ENCODE peak calls at places on chromosomes 2 and 18, in four cellular contexts. One of them, this sample, is unnamed. For H3K4me1, the result is how much of the 10 kb centered on the place peaks cover.

GRCh38 chr2:134778372-134778771 is 59.6 kb upstream of the TMEM163 start:
- DNase-seq in uterus: no peak
- DNase-seq in CD8-positive, alpha-beta memory T cell: no peak
- DNase-seq in body of pancreas: peak
- DNase-seq in this sample: no peak

GRCh38 chr18:50862401-50862800 is 16.5 kb upstream of the ME2 start:
- DNase-seq in uterus: no peak
- DNase-seq in CD8-positive, alpha-beta memory T cell: no peak
- DNase-seq in body of pancreas: peak
- DNase-seq in this sample: no peak

GRCh38 chr2:202102425-202103005 is 29.5 kb downstream of the KIAA2012 start:
- DNase-seq in uterus: no peak
- DNase-seq in CD8-positive, alpha-beta memory T cell: no peak
- DNase-seq in body of pancreas: no peak
- DNase-seq in this sample: no peak

GRCh38 chr18:33928226-33928625 is 296.5 kb downstream of the NOL4 start:
- DNase-seq in uterus: no peak
- DNase-seq in CD8-positive, alpha-beta memory T cell: no peak
- DNase-seq in body of pancreas: no peak
- DNase-seq in this sample: no peak

GRCh38 chr2:168849610-168850009 is 40.6 kb downstream of the SPC25 start:
- DNase-seq in uterus: no peak
- DNase-seq in CD8-positive, alpha-beta memory T cell: no peak
- DNase-seq in body of pancreas: peak
- DNase-seq in this sample: no peak

GRCh38 chr2:201259216-201259615 is 1.1 kb upstream of the CASP8 start:
- DNase-seq in uterus: no peak
- DNase-seq in CD8-positive, alpha-beta memory T cell: no peak
- DNase-seq in body of pancreas: no peak
- DNase-seq in this sample: no peak

GRCh38 chr2:204010611-204011560 is 74.3 kb downstream of the ICOS start:
- DNase-seq in uterus: no peak
- DNase-seq in CD8-positive, alpha-beta memory T cell: no peak
- DNase-seq in body of pancreas: no peak
- DNase-seq in this sample: no peak

GRCh38 chr2:20491739-20492531 is 45.1 kb downstream of the RHOB start:
- DNase-seq in uterus: no peak
- DNase-seq in CD8-positive, alpha-beta memory T cell: no peak
- DNase-seq in body of pancreas: no peak
- DNase-seq in this sample: no peak

GRCh38 chr2:133431289-133431688 is 137.0 kb downstream of the NCKAP5 start:
- DNase-seq in uterus: no peak
- DNase-seq in CD8-positive, alpha-beta memory T cell: no peak
- DNase-seq in body of pancreas: no peak
- DNase-seq in this sample: no peak

GRCh38 chr2:99101697-99102096 is 39.8 kb upstream of the C2orf15 start:
- DNase-seq in uterus: no peak
- DNase-seq in CD8-positive, alpha-beta memory T cell: no peak
- DNase-seq in body of pancreas: no peak
- DNase-seq in this sample: no peak

GRCh38 chr2:196849895-196850294 is 40.7 kb upstream of the C2orf66 start:
- DNase-seq in uterus: no peak
- DNase-seq in CD8-positive, alpha-beta memory T cell: no peak
- DNase-seq in body of pancreas: peak
- DNase-seq in this sample: no peak

GRCh38 chr2:239025081-239025801 is 177.4 kb downstream of the TWIST2 start:
- DNase-seq in uterus: no peak
- DNase-seq in CD8-positive, alpha-beta memory T cell: no peak
- DNase-seq in body of pancreas: no peak
- DNase-seq in this sample: peak

GRCh38 chr2:54603357-54603756 is 120.1 kb upstream of the EML6 start:
- DNase-seq in uterus: no peak
- DNase-seq in CD8-positive, alpha-beta memory T cell: no peak
- DNase-seq in body of pancreas: no peak
- DNase-seq in this sample: no peak

GRCh38 chr2:174826051-174826450 is 61.8 kb upstream of the CHRNA1 start:
- DNase-seq in uterus: no peak
- DNase-seq in CD8-positive, alpha-beta memory T cell: no peak
- DNase-seq in body of pancreas: no peak
- DNase-seq in this sample: no peak

GRCh38 chr2:222452422-222452950 is 28.1 kb downstream of the SGPP2 start:
- DNase-seq in uterus: peak
- DNase-seq in CD8-positive, alpha-beta memory T cell: no peak
- DNase-seq in body of pancreas: no peak
- DNase-seq in this sample: no peak

GRCh38 chr2:34104601-34105000 is 505.5 kb upstream of the FAM98A start:
- DNase-seq in uterus: no peak
- DNase-seq in CD8-positive, alpha-beta memory T cell: no peak
- DNase-seq in body of pancreas: no peak
- DNase-seq in this sample: no peak

GRCh38 chr2:43185146-43185545 is 41.3 kb downstream of the ZFP36L2 start:
- DNase-seq in uterus: no peak
- DNase-seq in CD8-positive, alpha-beta memory T cell: no peak
- DNase-seq in body of pancreas: no peak
- DNase-seq in this sample: no peak
- H3K4me1 ChIP-seq in uterus: under half
- H3K4me1 ChIP-seq in CD8-positive, alpha-beta memory T cell: half or more
- H3K4me1 ChIP-seq in body of pancreas: under half
- H3K4me1 ChIP-seq in this sample: under half

GRCh38 chr18:32770651-32771168 is 2.1 kb downstream of the KLHL14 start:
- DNase-seq in uterus: no peak
- DNase-seq in CD8-positive, alpha-beta memory T cell: no peak
- DNase-seq in body of pancreas: no peak
- DNase-seq in this sample: no peak

GRCh38 chr18:32767400-32767799 is 5.4 kb downstream of the KLHL14 start:
- DNase-seq in uterus: no peak
- DNase-seq in CD8-positive, alpha-beta memory T cell: no peak
- DNase-seq in body of pancreas: no peak
- DNase-seq in this sample: no peak

GRCh38 chr18:32770181-32770650 is 2.6 kb downstream of the KLHL14 start:
- DNase-seq in uterus: no peak
- DNase-seq in CD8-positive, alpha-beta memory T cell: no peak
- DNase-seq in body of pancreas: peak
- DNase-seq in this sample: no peak

GRCh38 chr18:32769242-32770180 is 3.3 kb downstream of the KLHL14 start:
- DNase-seq in uterus: no peak
- DNase-seq in CD8-positive, alpha-beta memory T cell: no peak
- DNase-seq in body of pancreas: no peak
- DNase-seq in this sample: no peak

GRCh38 chr18:32768646-32769206 is 4.1 kb downstream of the KLHL14 start:
- DNase-seq in uterus: no peak
- DNase-seq in CD8-positive, alpha-beta memory T cell: no peak
- DNase-seq in body of pancreas: no peak
- DNase-seq in this sample: no peak
- H3K4me3 ChIP-seq in uterus: no peak
- H3K4me3 ChIP-seq in CD8-positive, alpha-beta memory T cell: no peak
- H3K4me3 ChIP-seq in body of pancreas: no peak
- H3K4me3 ChIP-seq in this sample: no peak

GRCh38 chr2:38748391-38748790 is 2.8 kb downstream of the SRSF7 start:
- DNase-seq in uterus: no peak
- DNase-seq in CD8-positive, alpha-beta memory T cell: no peak
- DNase-seq in body of pancreas: no peak
- DNase-seq in this sample: no peak
- H3K4me1 ChIP-seq in uterus: under half
- H3K4me1 ChIP-seq in CD8-positive, alpha-beta memory T cell: half or more
- H3K4me1 ChIP-seq in body of pancreas: under half
- H3K4me1 ChIP-seq in this sample: under half

GRCh38 chr2:48332286-48332685 is 197.7 kb upstream of the STON1 start:
- DNase-seq in uterus: no peak
- DNase-seq in CD8-positive, alpha-beta memory T cell: no peak
- DNase-seq in body of pancreas: peak
- DNase-seq in this sample: no peak

GRCh38 chr2:48328972-48329723 is 200.8 kb upstream of the STON1 start:
- DNase-seq in uterus: no peak
- DNase-seq in CD8-positive, alpha-beta memory T cell: no peak
- DNase-seq in body of pancreas: no peak
- DNase-seq in this sample: no peak

GRCh38 chr2:48334180-48334579 is 195.8 kb upstream of the STON1 start:
- DNase-seq in uterus: no peak
- DNase-seq in CD8-positive, alpha-beta memory T cell: no peak
- DNase-seq in body of pancreas: no peak
- DNase-seq in this sample: no peak

GRCh38 chr2:48323146-48323545 is 206.8 kb upstream of the STON1 start:
- DNase-seq in uterus: no peak
- DNase-seq in CD8-positive, alpha-beta memory T cell: no peak
- DNase-seq in body of pancreas: no peak
- DNase-seq in this sample: no peak

GRCh38 chr2:48328159-48328816 is 201.7 kb upstream of the STON1 start:
- DNase-seq in uterus: no peak
- DNase-seq in CD8-positive, alpha-beta memory T cell: no peak
- DNase-seq in body of pancreas: no peak
- DNase-seq in this sample: no peak
- H3K4me3 ChIP-seq in uterus: no peak
- H3K4me3 ChIP-seq in CD8-positive, alpha-beta memory T cell: no peak
- H3K4me3 ChIP-seq in body of pancreas: no peak
- H3K4me3 ChIP-seq in this sample: no peak

GRCh38 chr2:156340377-156340776 is 7.9 kb upstream of the NR4A2 start:
- DNase-seq in uterus: no peak
- DNase-seq in CD8-positive, alpha-beta memory T cell: no peak
- DNase-seq in body of pancreas: no peak
- DNase-seq in this sample: no peak
- H3K4me1 ChIP-seq in uterus: under half
- H3K4me1 ChIP-seq in CD8-positive, alpha-beta memory T cell: under half
- H3K4me1 ChIP-seq in body of pancreas: under half
- H3K4me1 ChIP-seq in this sample: under half

DNA sequence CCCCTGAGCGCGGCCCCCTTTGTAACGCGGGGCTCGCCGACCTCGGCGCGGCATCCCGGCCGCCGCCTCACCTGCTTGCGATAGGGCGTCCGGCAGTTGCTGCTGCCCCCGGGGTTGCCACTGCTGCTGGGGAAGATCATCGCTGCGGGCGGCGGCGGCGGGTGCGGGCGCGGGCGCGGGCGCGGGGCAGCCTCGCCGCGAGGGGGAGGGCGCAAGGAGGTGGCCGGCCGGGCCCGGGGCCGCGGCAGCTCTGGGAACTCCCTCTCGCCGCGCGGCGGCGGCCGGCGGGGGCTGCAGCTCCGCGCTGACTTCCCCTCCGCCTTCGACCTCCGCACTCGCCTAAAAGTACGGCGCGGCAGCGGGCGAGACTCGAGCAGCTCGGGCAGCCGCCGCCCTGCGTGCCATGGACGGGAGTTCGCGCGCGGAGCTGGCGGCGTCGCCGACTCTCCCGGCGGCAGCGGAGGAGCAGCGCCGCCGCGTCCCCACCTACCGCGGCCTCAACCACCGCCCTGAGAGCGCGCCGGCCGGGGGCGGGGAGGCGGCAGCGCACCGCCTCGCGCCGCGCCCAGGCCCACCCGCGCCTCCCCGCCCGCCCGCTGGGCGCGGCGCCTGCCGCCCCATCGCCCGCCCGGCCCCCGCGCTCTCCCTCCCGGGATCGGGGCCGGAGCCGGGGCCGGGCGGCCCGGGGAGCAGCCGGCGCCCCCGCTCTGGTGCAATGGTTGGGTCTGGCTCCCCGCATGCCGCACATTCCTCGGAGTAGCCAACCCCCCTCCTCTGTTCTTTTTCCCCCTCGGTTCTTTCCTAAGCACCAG is 86.0 kb downstream of the RBMS1 start:
- DNase-seq in uterus: peak
- DNase-seq in CD8-positive, alpha-beta memory T cell: peak
- DNase-seq in body of pancreas: peak
- DNase-seq in this sample: peak
- H3K4me3 ChIP-seq in uterus: peak
- H3K4me3 ChIP-seq in CD8-positive, alpha-beta memory T cell: peak
- H3K4me3 ChIP-seq in body of pancreas: peak
- H3K4me3 ChIP-seq in this sample: peak

This sample was measured in tibial artery.